ENCODE peak calls at places on chromosomes 7 and 10, in four cellular contexts. T, P, U and E are unnamed samples.

GRCh38 chr7:128792471-128793183 is 859 bp downstream of the CCDC136 start:
- DNase-seq in T (no peak), P (no peak), U (no peak), E (no peak)

GRCh38 chr10:21526184-21526951 is 886 bp upstream of the SKIDA1 start:
- DNase-seq in T (peak; percentile 71), P (peak; percentile 93), U (peak; percentile 80), E (peak; percentile 46)

GRCh38 chr7:118478931-118479330 is 254.4 kb downstream of the ANKRD7 start:
- DNase-seq in T (no peak), P (no peak), U (no peak), E (no peak)

GRCh38 chr10:18235477-18235876 is 95.3 kb downstream of the CACNB2 start:
- DNase-seq in T (no peak), P (no peak), U (no peak), E (no peak)

GRCh38 chr7:46071601-46072000 is 150.5 kb upstream of the IGFBP3 start:
- DNase-seq in T (no peak), P (no peak), U (no peak), E (no peak)

GRCh38 chr7:111499027-111499426 is 63.3 kb downstream of the IMMP2L start:
- DNase-seq in T (no peak), P (no peak), U (no peak), E (peak; percentile 27)

GRCh38 chr7:142711722-142712616 is 37.3 kb upstream of the PRSS1 start:
- DNase-seq in T (no peak), P (no peak), U (no peak), E (peak; percentile 18)

GRCh38 chr7:8442814-8443304 is 9.4 kb downstream of the NXPH1 start:
- DNase-seq in T (no peak), P (peak; percentile 73), U (peak; percentile 43), E (peak; percentile 72)

GRCh38 chr10:43197834-43198681 is 59.8 kb downstream of the CSGALNACT2 start:
- DNase-seq in T (no peak), P (peak; percentile 51), U (peak; percentile 29), E (no peak)

GRCh38 chr7:106679153-106679931 is 18.4 kb upstream of the CCDC71L start:
- DNase-seq in T (no peak), P (no peak), U (peak; percentile 36), E (peak; percentile 14)

GRCh38 chr10:110101464-110102144 is 93.8 kb downstream of the ADD3 start:
- DNase-seq in T (no peak), P (no peak), U (no peak), E (no peak)

GRCh38 chr10:42593284-42593683 is 45.1 kb downstream of the ZNF33B start:
- DNase-seq in T (no peak), P (no peak), U (no peak), E (no peak)

GRCh38 chr7:53466396-53466795 is 431.0 kb downstream of the POM121L12 start:
- DNase-seq in T (no peak), P (no peak), U (no peak), E (no peak)

GRCh38 chr10:88106348-88106747 is 242.9 kb downstream of the PTEN start:
- DNase-seq in T (no peak), P (no peak), U (no peak), E (no peak)

GRCh38 chr7:464712-465461 is 54.8 kb downstream of the PDGFA start:
- DNase-seq in T (peak; percentile 50), P (peak; percentile 74), U (no peak), E (no peak)

GRCh38 chr7:25805027-25805687 is 346.8 kb upstream of the NFE2L3 start:
- DNase-seq in T (no peak), P (no peak), U (no peak), E (no peak)

GRCh38 chr7:116598278-116598677 is 73.4 kb downstream of the CAV1 start:
- DNase-seq in T (no peak), P (no peak), U (no peak), E (peak; percentile 13)
- TF ChIP-seq CTCF in T (no peak), P (no peak), U (no peak), E (peak; percentile 23)

GRCh38 chr7:51261950-51262795 is 54.4 kb downstream of the COBL start:
- DNase-seq in T (no peak), P (no peak), U (no peak), E (peak; percentile 62)
- TF ChIP-seq CTCF in T (no peak), P (no peak), U (no peak), E (no peak)

DNA sequence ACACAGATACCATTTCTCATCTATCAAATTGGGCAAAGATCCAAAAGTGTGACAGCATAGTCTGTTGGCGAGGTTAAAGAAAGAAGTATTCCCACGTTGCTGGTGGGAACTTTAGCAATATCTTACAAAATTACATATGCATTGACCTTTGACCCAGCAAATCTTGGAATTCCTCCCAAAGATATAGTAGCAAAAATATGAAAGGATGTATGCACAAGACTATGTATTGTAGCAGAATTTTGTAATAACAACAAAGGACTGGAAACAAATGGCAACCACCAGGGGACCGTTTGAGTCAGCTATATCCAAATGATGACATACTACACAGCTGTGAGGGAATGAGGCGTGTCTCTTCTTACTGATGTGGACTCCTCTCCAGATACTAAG is 50.2 kb downstream of the KCNH2 start:
- DNase-seq in T (no peak), P (no peak), U (no peak), E (no peak)
- TF ChIP-seq CTCF in T (no peak), P (no peak), U (no peak), E (no peak)

GRCh38 chr7:101363196-101363733 is 590 bp downstream of the COL26A1 start:
- DNase-seq in T (no peak), P (no peak), U (no peak), E (no peak)

GRCh38 chr7:101367676-101368075 is 5.0 kb downstream of the COL26A1 start:
- DNase-seq in T (no peak), P (no peak), U (no peak), E (no peak)

GRCh38 chr7:101362334-101363195 is at the start of gene COL26A1:
- DNase-seq in T (no peak), P (peak; percentile 61), U (no peak), E (peak; percentile 20)

GRCh38 chr7:101365956-101366355 is 3.3 kb downstream of the COL26A1 start:
- DNase-seq in T (no peak), P (no peak), U (no peak), E (no peak)

GRCh38 chr7:101363734-101364374 is 1.2 kb downstream of the COL26A1 start:
- DNase-seq in T (no peak), P (peak; percentile 81), U (peak; percentile 60), E (peak; percentile 62)
- TF ChIP-seq CTCF in T (peak; percentile 75), P (peak; percentile 93), U (peak; percentile 40), E (peak; percentile 72)

GRCh38 chr7:150972746-150973145 is 5.4 kb downstream of the KCNH2 start:
- DNase-seq in T (no peak), P (no peak), U (no peak), E (no peak)

GRCh38 chr7:150970424-150970823 is 7.7 kb downstream of the KCNH2 start:
- DNase-seq in T (no peak), P (no peak), U (no peak), E (no peak)

GRCh38 chr7:150973571-150974451 is 4.3 kb downstream of the KCNH2 start:
- DNase-seq in T (no peak), P (no peak), U (no peak), E (no peak)

GRCh38 chr7:150971242-150972048 is 6.7 kb downstream of the KCNH2 start:
- DNase-seq in T (no peak), P (peak; percentile 93), U (no peak), E (no peak)

GRCh38 chr7:150972094-150972493 is 6.0 kb downstream of the KCNH2 start:
- DNase-seq in T (no peak), P (peak; percentile 81), U (no peak), E (no peak)
- TF ChIP-seq CTCF in T (no peak), P (no peak), U (no peak), E (no peak)

GRCh38 chr7:27235387-27236052 is 7.1 kb upstream of the EVX1 start:
- DNase-seq in T (no peak), P (no peak), U (no peak), E (peak; percentile 91)
- TF ChIP-seq CTCF in T (no peak), P (peak; percentile 22), U (no peak), E (peak; percentile 74)

DNA sequence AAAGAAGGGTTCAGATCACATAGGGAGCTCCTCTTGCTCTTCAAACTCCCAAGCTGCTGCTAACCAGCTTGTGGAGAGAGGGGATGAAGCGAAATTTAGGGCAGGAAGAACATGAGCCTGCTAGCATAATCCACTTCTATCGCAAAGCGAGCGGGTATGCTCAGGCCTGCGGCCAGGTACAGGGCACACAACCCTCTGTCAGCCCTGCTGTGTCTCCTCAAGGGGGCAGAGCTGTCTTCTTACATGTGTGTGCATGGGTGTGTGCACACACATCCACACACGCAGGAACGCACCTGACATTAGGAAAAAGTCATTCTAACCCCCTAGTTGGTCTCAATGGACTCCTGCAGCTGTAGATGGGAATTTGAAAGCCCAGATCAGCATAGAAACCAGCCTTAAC is 80.2 kb downstream of the PPP1R3C start:
- DNase-seq in T (no peak), P (peak; percentile 62), U (no peak), E (no peak)
- TF ChIP-seq CTCF in T (no peak), P (peak; percentile 14), U (no peak), E (no peak)

GRCh38 chr10:61835069-61835908 is 66.2 kb upstream of the ARID5B start:
- DNase-seq in T (no peak), P (peak; percentile 65), U (no peak), E (peak; percentile 58)
- TF ChIP-seq CTCF in T (peak; percentile 38), P (peak; percentile 32), U (no peak), E (peak; percentile 61)

DNA sequence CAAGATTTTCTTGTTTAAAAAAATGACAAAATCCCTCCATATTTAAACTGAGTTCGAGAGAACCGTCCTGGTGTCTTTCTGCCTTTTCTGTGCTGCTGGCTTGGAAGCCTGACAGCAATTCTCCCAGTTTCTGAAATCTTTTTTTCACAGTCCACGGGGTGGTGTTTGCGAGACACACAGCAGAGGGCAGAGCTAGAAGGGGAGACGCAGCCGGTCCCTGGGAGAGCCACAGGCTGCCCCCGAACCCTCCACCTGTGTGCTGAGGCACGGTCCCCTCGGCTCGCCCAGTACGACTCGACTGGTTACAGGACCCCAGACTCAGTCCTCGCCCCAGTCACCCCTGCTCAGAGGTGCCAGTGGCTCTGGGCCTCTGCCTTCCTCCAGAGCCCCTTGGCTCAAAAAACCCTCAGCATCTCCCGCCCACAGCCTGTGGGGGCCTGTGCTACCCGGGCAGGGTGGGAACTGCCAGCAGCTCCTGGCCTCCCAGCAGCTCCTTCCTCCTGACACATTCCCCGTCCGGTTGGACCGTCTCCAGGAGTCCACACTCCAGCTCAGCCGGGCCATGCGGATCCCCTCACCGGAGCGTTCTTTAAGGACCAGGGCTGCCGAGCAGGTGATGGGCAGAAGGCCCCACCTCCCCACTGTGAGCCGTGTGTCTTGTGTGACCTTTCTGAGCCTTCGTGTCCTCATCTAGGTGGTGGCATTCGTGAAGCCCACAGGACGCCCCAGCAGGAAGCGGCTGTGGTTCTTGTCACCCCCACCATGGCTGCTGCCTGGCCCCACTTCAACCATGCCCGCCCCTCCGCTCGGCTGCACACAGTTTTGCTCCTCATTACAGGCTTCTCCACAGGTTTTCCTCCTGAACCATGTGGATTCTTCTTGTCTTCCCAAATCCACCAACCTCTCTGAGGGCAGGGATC is 52.3 kb upstream of the EN2 start:
- DNase-seq in T (no peak), P (no peak), U (no peak), E (peak; percentile 21)
- TF ChIP-seq CTCF in T (no peak), P (no peak), U (no peak), E (no peak)

GRCh38 chr10:13830385-13830784 is 243.6 kb downstream of the PRPF18 start:
- DNase-seq in T (no peak), P (no peak), U (no peak), E (no peak)
- TF ChIP-seq CTCF in T (no peak), P (no peak), U (no peak), E (no peak)